ENCODE peak calls at places on chromosomes 4 and X, in five cellular contexts. E is K562, M is H1, K is GM12878, B is HepG2. P is an unnamed sample.

GRCh38 chr4:14524236-14524635 is 478.0 kb upstream of the CPEB2 start:
- DNase-seq in E (no peak), M (no peak), K (no peak), B (no peak), P (no peak)

GRCh38 chr4:91113130-91113706 is 986.0 kb downstream of the CCSER1 start:
- DNase-seq in E (no peak), M (no peak), K (peak), B (peak), P (peak)

GRCh38 chr4:1021386-1022050 is 10.1 kb downstream of the FGFRL1 start:
- DNase-seq in E (no peak), M (no peak), K (peak), B (no peak), P (no peak)

GRCh38 chrX:21960569-21960968 is 20.1 kb downstream of the SMS start:
- DNase-seq in E (no peak), M (no peak), K (no peak), B (peak), P (no peak)

GRCh38 chr4:176380352-176381157 is 60.8 kb downstream of the SPCS3 start:
- DNase-seq in E (no peak), M (no peak), K (no peak), B (no peak), P (no peak)

GRCh38 chr4:107117726-107118125 is 81.6 kb upstream of the DKK2 start:
- DNase-seq in E (no peak), M (no peak), K (no peak), B (no peak), P (no peak)

GRCh38 chr4:139835006-139835405 is 169.4 kb downstream of the MGST2 start:
- DNase-seq in E (no peak), M (no peak), K (no peak), B (peak), P (no peak)

GRCh38 chrX:11766487-11766886 is 8.4 kb downstream of the MSL3 start:
- DNase-seq in E (no peak), M (no peak), K (no peak), B (no peak), P (no peak)

GRCh38 chr4:4395849-4396627 is 9.1 kb downstream of the NSG1 start:
- DNase-seq in E (no peak), M (no peak), K (no peak), B (peak), P (no peak)

GRCh38 chrX:43278440-43278839 is 377.7 kb upstream of the MAOA start:
- DNase-seq in E (no peak), M (no peak), K (no peak), B (no peak), P (no peak)

GRCh38 chr4:41418444-41418843 is 119.5 kb upstream of the LIMCH1 start:
- DNase-seq in E (no peak), M (no peak), K (no peak), B (no peak), P (no peak)

GRCh38 chrX:15873566-15873965 is 19.0 kb upstream of the AP1S2 start:
- DNase-seq in E (no peak), M (no peak), K (no peak), B (no peak), P (no peak)

GRCh38 chr4:4274226-4274625 is 15.7 kb downstream of the LYAR start:
- DNase-seq in E (no peak), M (no peak), K (no peak), B (no peak), P (no peak)

GRCh38 chrX:16458208-16458607 is 191.8 kb upstream of the S100G start:
- DNase-seq in E (no peak), M (no peak), K (no peak), B (no peak), P (no peak)

GRCh38 chr4:139633661-139634060 is 32.0 kb upstream of the MGST2 start:
- DNase-seq in E (no peak), M (no peak), K (no peak), B (peak), P (no peak)

GRCh38 chr4:147933316-147933715 is 201.4 kb downstream of the ARHGAP10 start:
- DNase-seq in E (no peak), M (no peak), K (no peak), B (no peak), P (no peak)

GRCh38 chrX:129653985-129654651 is 638 bp downstream of the APLN start:
- DNase-seq in E (no peak), M (no peak), K (no peak), B (no peak), P (no peak)

GRCh38 chr4:41432889-41433288 is 105.1 kb upstream of the LIMCH1 start:
- DNase-seq in E (no peak), M (peak), K (no peak), B (no peak), P (no peak)

GRCh38 chr4:1169171-1169671 is 3.2 kb downstream of the SPON2 start:
- DNase-seq in E (no peak), M (no peak), K (no peak), B (no peak), P (no peak)

GRCh38 chr4:25161599-25161960 is 1.3 kb upstream of the SEPSECS start:
- DNase-seq in E (no peak), M (no peak), K (no peak), B (no peak), P (no peak)

GRCh38 chr4:113064244-113064643 is 14.8 kb downstream of the ANK2 start:
- DNase-seq in E (no peak), M (peak), K (no peak), B (peak), P (no peak)

GRCh38 chr4:24704152-24704551 is 91.2 kb upstream of the SOD3 start:
- DNase-seq in E (no peak), M (no peak), K (no peak), B (no peak), P (no peak)

GRCh38 chrX:40383969-40384368 is 196.8 kb upstream of the ATP6AP2 start:
- DNase-seq in E (no peak), M (no peak), K (no peak), B (no peak), P (no peak)

DNA sequence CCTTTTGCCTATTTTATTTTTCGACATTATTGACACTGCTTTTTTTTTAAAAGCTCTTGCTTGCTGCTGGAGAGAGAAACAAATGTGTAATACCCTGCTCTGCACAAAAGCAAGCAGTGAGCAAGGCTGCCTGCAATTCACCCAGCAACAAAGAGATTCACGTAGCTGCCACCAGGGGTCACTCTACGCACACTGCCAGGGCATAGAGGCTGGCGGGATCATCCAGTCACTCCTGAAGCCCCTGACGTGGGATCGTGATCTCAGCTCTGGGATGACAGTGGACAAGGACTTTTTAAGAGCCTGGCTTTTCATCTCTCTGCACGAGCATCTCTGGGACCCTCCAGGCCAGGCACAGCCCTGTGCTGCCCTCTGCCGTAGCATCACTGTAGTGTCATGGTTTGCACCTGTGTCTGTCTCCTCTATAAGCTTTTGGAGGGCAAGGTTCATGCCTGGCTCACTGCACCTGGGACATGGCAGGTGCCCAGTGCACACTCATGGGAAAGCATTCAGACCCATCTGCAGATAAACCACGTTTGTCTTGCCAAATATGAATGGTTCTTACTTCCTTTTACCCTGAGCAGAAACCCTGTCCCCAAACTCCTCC is 19.8 kb downstream of the C4orf50 start:
- DNase-seq in E (peak), M (peak), K (no peak), B (peak), P (peak)
- TF ChIP-seq RAD21 in E (peak), M (peak), K (peak), B (peak), P (peak)

DNA sequence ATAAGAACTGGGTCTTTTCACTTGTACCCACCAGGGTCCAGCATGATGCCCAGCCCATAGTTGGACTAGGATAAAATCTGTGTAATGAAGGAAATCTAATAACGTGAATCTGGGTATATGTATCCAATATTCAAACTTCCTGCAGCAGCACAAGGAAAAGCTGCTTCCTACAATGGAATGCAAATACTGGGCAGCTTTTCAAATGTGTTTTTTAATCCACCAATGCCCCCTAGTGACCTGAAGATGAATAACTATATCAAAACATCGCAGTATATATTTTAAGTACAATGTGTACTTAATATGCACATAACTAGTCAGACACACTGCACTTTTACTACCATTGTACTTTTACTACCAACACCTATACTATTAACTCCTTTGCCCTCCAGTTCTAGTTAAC is 5.3 kb downstream of the APOO start:
- DNase-seq in E (peak), M (no peak), K (no peak), B (peak), P (no peak)
- TF ChIP-seq ATF3 in E (no peak), M (no peak), K (no peak), B (no peak), P (no peak)

GRCh38 chr4:182289809-182290208 is 46.6 kb downstream of the TENM3 start:
- DNase-seq in E (no peak), M (no peak), K (no peak), B (no peak), P (no peak)
- TF ChIP-seq SP1 in E (no peak), M (no peak), K (no peak), B (no peak), P (no peak)

GRCh38 chr4:138163171-138163570 is 79.0 kb downstream of the SLC7A11 start:
- DNase-seq in E (no peak), M (no peak), K (no peak), B (no peak), P (no peak)

GRCh38 chr4:138162259-138162658 is 79.9 kb downstream of the SLC7A11 start:
- DNase-seq in E (no peak), M (no peak), K (no peak), B (no peak), P (no peak)

GRCh38 chr4:138164218-138164617 is 77.9 kb downstream of the SLC7A11 start:
- DNase-seq in E (no peak), M (no peak), K (no peak), B (no peak), P (no peak)

GRCh38 chr4:138161351-138161750 is 80.8 kb downstream of the SLC7A11 start:
- DNase-seq in E (no peak), M (no peak), K (no peak), B (no peak), P (no peak)

GRCh38 chr4:138158746-138159297 is 83.3 kb downstream of the SLC7A11 start:
- DNase-seq in E (no peak), M (no peak), K (no peak), B (no peak), P (no peak)
- TF ChIP-seq RAD21 in E (no peak), M (no peak), K (no peak), B (no peak), P (no peak)

GRCh38 chr4:118927976-118928375 is 39.3 kb downstream of the SYNPO2 start:
- DNase-seq in E (no peak), M (no peak), K (no peak), B (no peak), P (no peak)
- TF ChIP-seq ATF3 in E (no peak), M (no peak), K (no peak), B (no peak), P (no peak)

GRCh38 chr4:26330946-26331345 is 10.1 kb downstream of the RBPJ start:
- DNase-seq in E (no peak), M (no peak), K (no peak), B (peak), P (no peak)
- TF ChIP-seq SP1 in E (no peak), M (no peak), K (no peak), B (no peak), P (no peak)

DNA sequence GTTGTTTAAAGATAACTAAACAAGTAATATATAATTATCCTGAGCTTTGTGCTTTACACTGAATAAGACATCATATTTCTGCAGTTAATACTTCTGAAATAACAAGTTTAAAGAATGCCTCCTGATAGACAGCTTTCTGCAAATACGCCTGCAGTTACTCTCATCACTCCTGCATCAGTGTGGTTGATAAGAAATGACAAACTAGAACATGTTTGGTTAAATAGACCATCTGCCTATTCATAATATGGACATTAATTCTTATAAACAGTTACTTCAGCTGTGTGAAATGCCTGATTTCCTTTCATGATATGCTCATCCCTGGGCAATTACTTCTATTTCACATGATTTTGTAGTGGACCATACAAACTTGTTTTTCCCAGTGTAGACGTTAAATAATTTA is 7.0 kb upstream of the TENM3 start:
- DNase-seq in E (no peak), M (no peak), K (no peak), B (no peak), P (no peak)
- TF ChIP-seq RAD21 in E (no peak), M (no peak), K (no peak), B (no peak), P (no peak)

GRCh38 chr4:84874619-84875018 is 91.9 kb downstream of the WDFY3 start:
- DNase-seq in E (no peak), M (no peak), K (no peak), B (no peak), P (no peak)

GRCh38 chr4:84875636-84876371 is 90.7 kb downstream of the WDFY3 start:
- DNase-seq in E (no peak), M (no peak), K (no peak), B (no peak), P (no peak)

GRCh38 chr4:84865600-84865999 is 100.9 kb downstream of the WDFY3 start:
- DNase-seq in E (no peak), M (no peak), K (no peak), B (no peak), P (no peak)

GRCh38 chr4:84866295-84866694 is 100.2 kb downstream of the WDFY3 start:
- DNase-seq in E (no peak), M (no peak), K (no peak), B (no peak), P (no peak)

DNA sequence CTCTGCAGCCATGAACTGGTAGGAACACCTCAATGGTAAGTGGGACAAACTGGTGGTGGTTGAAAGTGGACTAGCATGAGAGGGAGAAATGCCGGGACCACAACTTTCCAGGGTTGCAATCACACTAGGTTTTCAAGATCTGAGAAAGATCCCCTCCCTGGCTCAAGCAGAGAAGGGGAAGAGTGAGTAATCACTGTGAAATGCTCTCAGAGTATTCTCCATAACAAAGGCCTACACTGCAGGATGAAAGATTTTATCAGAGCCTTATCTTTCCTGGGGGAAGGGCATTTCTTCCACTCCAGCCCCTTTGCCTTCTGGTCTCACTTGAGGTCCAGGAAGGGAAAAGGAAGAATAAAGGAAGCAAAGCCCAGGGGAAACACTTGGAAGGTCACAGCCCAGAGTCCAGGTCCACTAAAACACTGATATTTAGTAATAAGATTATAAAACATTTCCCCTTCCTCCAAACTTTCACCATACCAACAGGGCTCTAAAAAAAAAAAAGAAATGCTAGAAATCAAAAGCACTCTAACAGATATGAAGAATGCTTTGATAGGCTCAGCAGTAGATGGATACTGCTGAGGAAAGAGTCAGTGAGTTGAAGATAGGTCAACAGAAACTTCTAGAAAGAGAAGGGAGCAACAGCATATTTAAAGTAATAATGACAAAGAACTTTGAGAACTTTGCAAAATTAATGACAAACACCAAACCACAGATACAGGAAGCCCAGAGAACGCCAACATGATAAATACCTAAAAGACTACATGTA is 95.9 kb downstream of the WDFY3 start:
- DNase-seq in E (no peak), M (peak), K (no peak), B (peak), P (peak)
- TF ChIP-seq ATF3 in E (no peak), M (no peak), K (no peak), B (no peak), P (no peak)

P was measured in HCT116.